ENCODE peak calls at places on chromosome 1, in ten cellular contexts. K, B, R, A, N, Z, Q, V, C and X are unnamed samples.
A peak's percentile ranks its signal among the peaks of the same experiment; 100 is the strongest.

GRCh38 chr1:2025491-2025981 is 6.4 kb downstream of the GABRD start:
- DNase-seq in K (peak; percentile 68), B (peak; percentile 79), R (no peak), A (no peak), N (peak; percentile 84), Z (no peak), Q (no peak), V (peak; percentile 60), C (no peak), X (peak; percentile 44)

GRCh38 chr1:53138991-53139884 is 3.2 kb downstream of the SLC1A7 start:
- DNase-seq in K (peak; percentile 14), B (no peak), R (no peak), A (no peak), N (no peak), Z (no peak), Q (no peak), V (no peak), C (no peak), X (no peak)

GRCh38 chr1:234778215-234779159 is 168.5 kb upstream of the IRF2BP2 start:
- DNase-seq in K (no peak), B (no peak), R (peak; percentile 44), A (no peak), N (peak; percentile 87), Z (no peak), Q (no peak), V (no peak), C (no peak), X (peak; percentile 43)

GRCh38 chr1:3463013-3463385 is 8.5 kb downstream of the ARHGEF16 start:
- DNase-seq in K (no peak), B (no peak), R (no peak), A (no peak), N (peak; percentile 69), Z (no peak), Q (no peak), V (peak; percentile 12), C (no peak), X (peak; percentile 6)

GRCh38 chr1:97190326-97190725 is 468.7 kb downstream of the PTBP2 start:
- DNase-seq in K (no peak), B (no peak), R (no peak), A (peak; percentile 78), N (no peak), Z (no peak), Q (no peak), V (no peak), C (no peak), X (no peak)

GRCh38 chr1:205263580-205264190 is 35.9 kb downstream of the TMCC2 start:
- DNase-seq in K (no peak), B (no peak), R (no peak), A (peak; percentile 81), N (no peak), Z (no peak), Q (no peak), V (no peak), C (no peak), X (no peak)

GRCh38 chr1:151143057-151143435 is 3.4 kb downstream of the SEMA6C start:
- DNase-seq in K (no peak), B (no peak), R (no peak), A (no peak), N (no peak), Z (no peak), Q (no peak), V (no peak), C (no peak), X (no peak)

GRCh38 chr1:20192364-20192763 is 6.0 kb upstream of the PLA2G2C start:
- DNase-seq in K (no peak), B (no peak), R (no peak), A (peak; percentile 46), N (no peak), Z (no peak), Q (no peak), V (no peak), C (no peak), X (no peak)

GRCh38 chr1:211332839-211333238 is 6.2 kb downstream of the TRAF5 start:
- DNase-seq in K (no peak), B (no peak), R (no peak), A (no peak), N (no peak), Z (no peak), Q (no peak), V (no peak), C (no peak), X (no peak)

GRCh38 chr1:93774707-93775106 is 93.1 kb upstream of the BCAR3 start:
- DNase-seq in K (no peak), B (no peak), R (no peak), A (peak; percentile 54), N (no peak), Z (no peak), Q (no peak), V (no peak), C (no peak), X (no peak)

GRCh38 chr1:243440406-243440805 is 184.6 kb downstream of the SDCCAG8 start:
- DNase-seq in K (no peak), B (no peak), R (no peak), A (peak; percentile 19), N (no peak), Z (no peak), Q (no peak), V (no peak), C (no peak), X (no peak)

GRCh38 chr1:163673756-163674155 is 352.0 kb downstream of the NUF2 start:
- DNase-seq in K (peak; percentile 15), B (no peak), R (no peak), A (peak; percentile 36), N (peak; percentile 61), Z (no peak), Q (no peak), V (no peak), C (no peak), X (no peak)

GRCh38 chr1:1432951-1433803 is 2.3 kb upstream of the VWA1 start:
- DNase-seq in K (peak; percentile 67), B (peak; percentile 81), R (peak; percentile 81), A (no peak), N (peak; percentile 97), Z (no peak), Q (no peak), V (peak; percentile 67), C (peak; percentile 93), X (peak; percentile 50)

DNA sequence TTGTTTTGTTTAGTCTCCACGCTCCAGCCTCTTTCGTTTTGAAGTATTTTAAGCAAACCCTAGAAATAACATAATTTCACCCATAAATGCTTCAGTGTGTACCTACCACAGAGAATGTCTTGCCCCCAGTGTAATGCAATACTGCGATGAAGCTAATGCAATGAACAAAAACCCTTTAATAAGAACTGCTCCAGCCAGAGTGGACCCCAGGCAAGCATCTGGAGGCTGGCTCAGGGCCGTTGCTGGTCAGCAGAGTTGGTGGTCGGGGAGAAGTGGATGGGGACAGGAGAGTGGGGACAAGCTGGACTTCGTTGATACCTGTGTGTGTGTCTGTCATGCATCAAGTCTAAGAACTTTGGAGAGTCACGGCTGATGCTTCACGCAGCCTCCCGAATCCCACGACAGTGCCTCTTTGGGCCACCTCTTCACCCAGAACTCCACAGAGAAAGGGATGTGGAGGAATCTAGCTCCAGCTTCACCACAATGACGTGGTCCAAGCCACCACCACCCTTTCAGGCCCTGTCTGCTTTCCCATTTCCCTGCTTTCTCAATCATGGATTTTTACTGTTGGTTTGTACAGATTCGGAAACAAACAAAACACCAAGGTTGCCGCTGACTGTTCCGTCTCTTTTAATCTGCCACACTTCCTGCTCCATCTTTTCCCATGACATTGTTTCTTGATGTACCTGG is 108.6 kb upstream of the ERRFI1 start:
- DNase-seq in K (no peak), B (no peak), R (no peak), A (peak; percentile 65), N (no peak), Z (no peak), Q (no peak), V (no peak), C (no peak), X (no peak)
- H3K4me3 ChIP-seq in K (no peak overlapping the region), B (peak overlapping the region; percentile 27), R (no peak overlapping the region), A (peak overlapping the region; percentile 15), N (no peak overlapping the region), Z (no peak overlapping the region), Q (no peak overlapping the region), V (no peak overlapping the region), C (no peak overlapping the region), X (no peak overlapping the region)

GRCh38 chr1:43533615-43534014 is 2.9 kb downstream of the PTPRF start:
- DNase-seq in K (no peak), B (no peak), R (no peak), A (no peak), N (no peak), Z (no peak), Q (no peak), V (no peak), C (no peak), X (no peak)
- H3K4me1 ChIP-seq in K (peaks cover 5% of the 10 kb centered on the region), B (peaks cover 6% of the 10 kb centered on the region), R (no peaks in the 10 kb centered on the region), A (peaks cover 37% of the 10 kb centered on the region), N (peaks cover 2% of the 10 kb centered on the region), Z (peaks cover 17% of the 10 kb centered on the region), Q (no peaks in the 10 kb centered on the region), V (no peaks in the 10 kb centered on the region), C (peaks cover 33% of the 10 kb centered on the region), X (peaks cover 8% of the 10 kb centered on the region)

GRCh38 chr1:109046671-109047070 is 4.8 kb upstream of the WDR47 start:
- DNase-seq in K (no peak), B (no peak), R (no peak), A (no peak), N (no peak), Z (no peak), Q (no peak), V (no peak), C (no peak), X (no peak)
- H3K4me3 ChIP-seq in K (no peak overlapping the region), B (no peak overlapping the region), R (no peak overlapping the region), A (no peak overlapping the region), N (no peak overlapping the region), Z (no peak overlapping the region), Q (no peak overlapping the region), V (no peak overlapping the region), C (no peak overlapping the region), X (no peak overlapping the region)

GRCh38 chr1:119340861-119341261 is 27.7 kb upstream of the HAO2 start:
- DNase-seq in K (no peak), B (no peak), R (no peak), A (no peak), N (no peak), Z (no peak), Q (no peak), V (no peak), C (peak; percentile 11), X (no peak)

GRCh38 chr1:119341372-119341947 is 27.1 kb upstream of the HAO2 start:
- DNase-seq in K (no peak), B (no peak), R (no peak), A (no peak), N (no peak), Z (no peak), Q (no peak), V (no peak), C (peak; percentile 67), X (no peak)

GRCh38 chr1:119347858-119348257 is 20.7 kb upstream of the HAO2 start:
- DNase-seq in K (no peak), B (no peak), R (no peak), A (peak; percentile 7), N (no peak), Z (no peak), Q (peak; percentile 18), V (no peak), C (no peak), X (no peak)

GRCh38 chr1:119348941-119349340 is 19.6 kb upstream of the HAO2 start:
- DNase-seq in K (no peak), B (no peak), R (no peak), A (no peak), N (no peak), Z (no peak), Q (no peak), V (no peak), C (no peak), X (no peak)

DNA sequence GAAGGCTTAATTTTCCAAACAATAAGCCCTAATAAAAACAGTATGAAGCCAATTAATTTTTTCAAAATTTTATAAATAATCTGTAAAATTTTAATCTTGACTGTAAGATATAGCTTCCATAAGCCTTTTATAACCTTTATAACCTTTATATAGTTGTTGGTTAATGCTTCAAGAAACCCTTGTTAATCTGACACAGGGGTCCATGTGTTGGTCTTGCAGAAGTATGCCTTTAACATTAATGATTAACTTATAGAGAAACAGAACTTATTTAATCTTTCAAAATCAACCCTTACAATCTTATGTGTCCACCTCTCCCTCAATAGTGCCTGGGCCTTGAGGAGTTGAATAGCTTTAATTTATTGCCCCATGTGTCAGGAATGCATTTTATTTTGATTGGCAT is 23.2 kb upstream of the HAO2 start:
- DNase-seq in K (no peak), B (no peak), R (no peak), A (no peak), N (no peak), Z (no peak), Q (no peak), V (no peak), C (no peak), X (no peak)
- H3K4me1 ChIP-seq in K (no peaks in the 10 kb centered on the region), B (no peaks in the 10 kb centered on the region), R (no peaks in the 10 kb centered on the region), A (no peaks in the 10 kb centered on the region), N (peaks cover 7% of the 10 kb centered on the region), Z (no peaks in the 10 kb centered on the region), Q (no peaks in the 10 kb centered on the region), V (no peaks in the 10 kb centered on the region), C (peaks cover 29% of the 10 kb centered on the region), X (no peaks in the 10 kb centered on the region)